ENCODE peak calls at places on chromosomes 11 and 22, in five cellular contexts. One of them, this sample, is unnamed. For H3K4me1, the result is how much of the 10 kb centered on the place peaks cover.

GRCh38 chr11:11978792-11979486 is 29.5 kb downstream of the DKK3 start:
- DNase-seq in psoas muscle: peak
- DNase-seq in PC-3: no peak
- DNase-seq in prostate gland: no peak
- DNase-seq in heart right ventricle: peak
- DNase-seq in this sample: no peak

GRCh38 chr11:123653997-123654565 is 343 bp downstream of the SCN3B start:
- DNase-seq in psoas muscle: peak
- DNase-seq in PC-3: peak
- DNase-seq in prostate gland: peak
- DNase-seq in heart right ventricle: peak
- DNase-seq in this sample: no peak

GRCh38 chr11:30666817-30667216 is 80.7 kb upstream of the MPPED2 start:
- DNase-seq in psoas muscle: no peak
- DNase-seq in PC-3: no peak
- DNase-seq in prostate gland: no peak
- DNase-seq in heart right ventricle: no peak
- DNase-seq in this sample: no peak

GRCh38 chr11:122362381-122362780 is 246.4 kb upstream of the BLID start:
- DNase-seq in psoas muscle: no peak
- DNase-seq in PC-3: no peak
- DNase-seq in prostate gland: no peak
- DNase-seq in heart right ventricle: no peak
- DNase-seq in this sample: no peak

GRCh38 chr11:60985991-60986915 is 14.8 kb downstream of the CD6 start:
- DNase-seq in psoas muscle: no peak
- DNase-seq in PC-3: peak
- DNase-seq in prostate gland: no peak
- DNase-seq in heart right ventricle: no peak
- DNase-seq in this sample: peak

GRCh38 chr22:44658371-44658953 is 43.5 kb upstream of the PRR5 start:
- DNase-seq in psoas muscle: peak
- DNase-seq in PC-3: no peak
- DNase-seq in prostate gland: no peak
- DNase-seq in heart right ventricle: peak
- DNase-seq in this sample: no peak

GRCh38 chr22:35648066-35649025 is at the start of gene APOL6:
- DNase-seq in psoas muscle: peak
- DNase-seq in PC-3: peak
- DNase-seq in prostate gland: peak
- DNase-seq in heart right ventricle: no peak
- DNase-seq in this sample: peak

GRCh38 chr11:65370659-65371049 is 11.8 kb downstream of the SLC25A45 start:
- DNase-seq in psoas muscle: no peak
- DNase-seq in PC-3: no peak
- DNase-seq in prostate gland: no peak
- DNase-seq in heart right ventricle: no peak
- DNase-seq in this sample: no peak

GRCh38 chr11:94649925-94650623 is 82.9 kb downstream of the PIWIL4 start:
- DNase-seq in psoas muscle: no peak
- DNase-seq in PC-3: no peak
- DNase-seq in prostate gland: no peak
- DNase-seq in heart right ventricle: no peak
- DNase-seq in this sample: no peak

GRCh38 chr11:12362857-12363256 is 14.5 kb upstream of the PARVA start:
- DNase-seq in psoas muscle: no peak
- DNase-seq in PC-3: no peak
- DNase-seq in prostate gland: no peak
- DNase-seq in heart right ventricle: no peak
- DNase-seq in this sample: no peak

GRCh38 chr11:118653684-118654390 is 25.6 kb downstream of the TREH start:
- DNase-seq in psoas muscle: no peak
- DNase-seq in PC-3: no peak
- DNase-seq in prostate gland: no peak
- DNase-seq in heart right ventricle: no peak
- DNase-seq in this sample: no peak

GRCh38 chr11:9855579-9856260 is 191.8 kb downstream of the SWAP70 start:
- DNase-seq in psoas muscle: no peak
- DNase-seq in PC-3: peak
- DNase-seq in prostate gland: no peak
- DNase-seq in heart right ventricle: no peak
- DNase-seq in this sample: no peak

GRCh38 chr11:16613401-16614381 is 124.8 kb upstream of the C11orf58 start:
- DNase-seq in psoas muscle: peak
- DNase-seq in PC-3: peak
- DNase-seq in prostate gland: peak
- DNase-seq in heart right ventricle: peak
- DNase-seq in this sample: peak

GRCh38 chr11:131955901-131956300 is 585.5 kb downstream of the NTM start:
- DNase-seq in psoas muscle: no peak
- DNase-seq in PC-3: no peak
- DNase-seq in prostate gland: no peak
- DNase-seq in heart right ventricle: no peak
- DNase-seq in this sample: no peak

GRCh38 chr22:37033605-37034430 is 14.3 kb downstream of the MPST start:
- DNase-seq in psoas muscle: no peak
- DNase-seq in PC-3: no peak
- DNase-seq in prostate gland: no peak
- DNase-seq in heart right ventricle: no peak
- DNase-seq in this sample: no peak

GRCh38 chr22:32619614-32620426 is 145.2 kb downstream of the FBXO7 start:
- DNase-seq in psoas muscle: peak
- DNase-seq in PC-3: peak
- DNase-seq in prostate gland: no peak
- DNase-seq in heart right ventricle: peak
- DNase-seq in this sample: no peak

GRCh38 chr11:63767415-63768231 is 952 bp downstream of the ZFTA start:
- DNase-seq in psoas muscle: peak
- DNase-seq in PC-3: peak
- DNase-seq in prostate gland: no peak
- DNase-seq in heart right ventricle: peak
- DNase-seq in this sample: peak

GRCh38 chr22:35023692-35024363 is 42.1 kb upstream of the ISX start:
- DNase-seq in psoas muscle: peak
- DNase-seq in PC-3: peak
- DNase-seq in prostate gland: peak
- DNase-seq in heart right ventricle: peak
- DNase-seq in this sample: no peak

GRCh38 chr11:126411971-126412381 is 56.5 kb downstream of the ST3GAL4 start:
- DNase-seq in psoas muscle: peak
- DNase-seq in PC-3: no peak
- DNase-seq in prostate gland: no peak
- DNase-seq in heart right ventricle: peak
- DNase-seq in this sample: no peak

GRCh38 chr11:67158241-67158640 is 39.2 kb downstream of the KDM2A start:
- DNase-seq in psoas muscle: no peak
- DNase-seq in PC-3: no peak
- DNase-seq in prostate gland: no peak
- DNase-seq in heart right ventricle: no peak
- DNase-seq in this sample: no peak

GRCh38 chr11:95375881-95376280 is 144.9 kb upstream of the SESN3 start:
- DNase-seq in psoas muscle: no peak
- DNase-seq in PC-3: no peak
- DNase-seq in prostate gland: no peak
- DNase-seq in heart right ventricle: no peak
- DNase-seq in this sample: no peak

GRCh38 chr11:66288138-66288865 is 641 bp downstream of the YIF1A start:
- DNase-seq in psoas muscle: no peak
- DNase-seq in PC-3: peak
- DNase-seq in prostate gland: no peak
- DNase-seq in heart right ventricle: no peak
- DNase-seq in this sample: no peak

GRCh38 chr11:64444838-64445441 is 86.0 kb downstream of the RPS6KA4 start:
- DNase-seq in psoas muscle: no peak
- DNase-seq in PC-3: peak
- DNase-seq in prostate gland: no peak
- DNase-seq in heart right ventricle: no peak
- DNase-seq in this sample: no peak

GRCh38 chr22:26602127-26602526 is 12.2 kb upstream of the TPST2 start:
- DNase-seq in psoas muscle: no peak
- DNase-seq in PC-3: no peak
- DNase-seq in prostate gland: no peak
- DNase-seq in heart right ventricle: no peak
- DNase-seq in this sample: no peak

GRCh38 chr22:19756288-19757128 is 4.1 kb upstream of the TBX1 start:
- DNase-seq in psoas muscle: no peak
- DNase-seq in PC-3: peak
- DNase-seq in prostate gland: peak
- DNase-seq in heart right ventricle: peak
- DNase-seq in this sample: peak

GRCh38 chr22:19757985-19758895 is 2.3 kb upstream of the TBX1 start:
- DNase-seq in psoas muscle: no peak
- DNase-seq in PC-3: no peak
- DNase-seq in prostate gland: no peak
- DNase-seq in heart right ventricle: no peak
- DNase-seq in this sample: no peak

GRCh38 chr22:19755722-19756287 is 4.8 kb upstream of the TBX1 start:
- DNase-seq in psoas muscle: no peak
- DNase-seq in PC-3: no peak
- DNase-seq in prostate gland: no peak
- DNase-seq in heart right ventricle: no peak
- DNase-seq in this sample: no peak

GRCh38 chr22:19758896-19759458 is 1.6 kb upstream of the TBX1 start:
- DNase-seq in psoas muscle: no peak
- DNase-seq in PC-3: no peak
- DNase-seq in prostate gland: no peak
- DNase-seq in heart right ventricle: no peak
- DNase-seq in this sample: no peak

DNA sequence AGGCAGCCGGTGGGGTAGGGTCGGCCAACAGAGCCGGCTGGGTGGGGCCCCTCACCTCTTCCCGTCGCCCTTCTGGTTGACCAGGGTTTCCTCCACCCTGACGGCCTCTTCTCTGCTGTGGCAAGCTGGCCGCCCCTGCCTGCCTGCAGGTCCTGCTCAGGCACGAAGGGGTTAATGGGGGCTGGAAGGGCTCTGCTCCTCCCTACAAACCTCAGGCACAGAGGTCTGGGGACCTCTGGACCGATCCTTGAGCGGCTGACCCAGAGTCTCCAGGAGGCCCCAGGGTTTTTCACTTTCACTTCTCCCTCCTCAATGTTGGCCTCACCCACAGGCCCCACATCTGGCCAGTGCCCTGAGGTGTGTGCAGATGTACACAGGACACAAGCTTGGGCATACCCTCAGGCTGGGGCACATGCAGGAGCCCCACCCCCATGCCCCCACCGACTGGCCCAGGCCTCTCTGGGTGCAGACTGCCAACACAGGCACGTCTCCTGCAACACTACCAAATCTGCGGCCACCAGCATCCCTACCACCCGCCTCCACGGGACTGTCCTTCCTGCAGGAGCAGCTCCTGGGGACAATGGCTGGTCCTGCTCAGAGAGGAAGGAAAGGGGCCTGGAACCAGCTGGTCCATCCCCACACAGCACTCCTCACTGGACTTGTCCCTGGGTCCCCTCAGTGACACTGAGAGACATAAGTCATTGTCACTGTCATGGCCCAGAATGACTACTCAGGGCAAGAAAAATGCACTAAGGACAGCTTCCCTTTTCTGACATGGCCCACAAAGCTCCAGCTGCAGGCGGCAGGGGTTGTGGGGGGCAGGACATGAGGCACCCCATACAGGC is 3.2 kb upstream of the TBX1 start:
- DNase-seq in psoas muscle: no peak
- DNase-seq in PC-3: no peak
- DNase-seq in prostate gland: no peak
- DNase-seq in heart right ventricle: no peak
- DNase-seq in this sample: no peak
- H3K4me3 ChIP-seq in psoas muscle: peak
- H3K4me3 ChIP-seq in PC-3: peak
- H3K4me3 ChIP-seq in prostate gland: peak
- H3K4me3 ChIP-seq in heart right ventricle: peak
- H3K4me3 ChIP-seq in this sample: no peak

GRCh38 chr11:86176165-86176884 is 68.2 kb upstream of the EED start:
- DNase-seq in psoas muscle: no peak
- DNase-seq in PC-3: peak
- DNase-seq in prostate gland: no peak
- DNase-seq in heart right ventricle: no peak
- DNase-seq in this sample: no peak
- H3K4me1 ChIP-seq in psoas muscle: under half
- H3K4me1 ChIP-seq in PC-3: under half
- H3K4me1 ChIP-seq in prostate gland: under half
- H3K4me1 ChIP-seq in heart right ventricle: under half
- H3K4me1 ChIP-seq in this sample: under half

DNA sequence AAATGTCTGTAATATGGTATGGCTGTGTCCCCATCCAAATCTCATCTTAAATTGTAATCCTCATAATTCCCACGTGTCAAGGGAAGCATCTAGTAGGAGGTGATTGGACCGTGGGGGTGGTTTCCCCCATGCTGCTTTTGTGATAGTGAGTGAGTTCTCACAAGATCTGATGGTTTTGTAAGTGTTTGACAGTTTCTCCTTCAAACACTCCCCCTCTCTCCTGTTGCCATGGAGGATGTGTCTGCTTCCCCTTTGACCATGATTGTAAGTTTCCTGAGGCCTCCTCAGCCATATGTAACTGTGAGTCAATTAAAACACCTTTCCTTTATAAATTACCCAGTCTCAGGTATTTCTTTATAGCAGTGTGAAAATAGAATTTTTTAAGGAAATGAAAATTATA is 31.1 kb upstream of the CD44 start:
- DNase-seq in psoas muscle: no peak
- DNase-seq in PC-3: no peak
- DNase-seq in prostate gland: no peak
- DNase-seq in heart right ventricle: no peak
- DNase-seq in this sample: no peak
- H3K27ac ChIP-seq in psoas muscle: no peak
- H3K27ac ChIP-seq in PC-3: no peak
- H3K27ac ChIP-seq in prostate gland: no peak
- H3K27ac ChIP-seq in heart right ventricle: no peak
- H3K27ac ChIP-seq in this sample: no peak

GRCh38 chr11:100949443-100949842 is 180.2 kb downstream of the PGR start:
- DNase-seq in psoas muscle: no peak
- DNase-seq in PC-3: peak
- DNase-seq in prostate gland: no peak
- DNase-seq in heart right ventricle: no peak
- DNase-seq in this sample: no peak

DNA sequence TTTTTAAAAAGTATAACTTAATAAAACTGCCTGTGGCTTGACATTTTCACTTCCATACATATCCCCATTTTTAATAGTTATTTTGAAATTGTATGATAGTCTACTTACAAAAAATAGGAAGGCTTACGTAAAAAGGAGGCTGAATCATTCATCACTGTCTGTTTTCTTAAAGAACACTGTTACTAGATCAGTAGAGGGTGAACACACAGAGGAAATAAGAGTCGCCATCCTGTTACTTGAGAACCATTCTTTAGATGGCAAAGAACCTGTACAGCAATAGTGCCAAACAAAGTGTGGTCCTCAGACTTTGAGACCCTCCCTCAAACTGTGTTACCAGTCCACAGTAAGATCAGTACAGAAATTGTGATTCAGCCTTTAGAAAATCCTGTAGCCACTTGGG is 180.7 kb downstream of the PGR start:
- DNase-seq in psoas muscle: no peak
- DNase-seq in PC-3: no peak
- DNase-seq in prostate gland: no peak
- DNase-seq in heart right ventricle: no peak
- DNase-seq in this sample: no peak
- H3K4me3 ChIP-seq in psoas muscle: no peak
- H3K4me3 ChIP-seq in PC-3: no peak
- H3K4me3 ChIP-seq in prostate gland: no peak
- H3K4me3 ChIP-seq in heart right ventricle: no peak
- H3K4me3 ChIP-seq in this sample: no peak

GRCh38 chr11:35049906-35050531 is 89.0 kb upstream of the CD44 start:
- DNase-seq in psoas muscle: no peak
- DNase-seq in PC-3: no peak
- DNase-seq in prostate gland: no peak
- DNase-seq in heart right ventricle: no peak
- DNase-seq in this sample: no peak
- H3K4me1 ChIP-seq in psoas muscle: under half
- H3K4me1 ChIP-seq in PC-3: under half
- H3K4me1 ChIP-seq in prostate gland: under half
- H3K4me1 ChIP-seq in heart right ventricle: under half
- H3K4me1 ChIP-seq in this sample: under half

This sample was measured in effector memory CD4-positive, alpha-beta T cell.